ENCODE peak calls at places on chromosomes 7 and 10, in nine cellular contexts. M is tibial nerve, A is A549, N is GM12891, G is vagina, Q is adrenal gland, R is IMR-90, C is HepG2, T is ovary. V is an unnamed sample.

GRCh38 chr10:96512524-96512991 is 1.2 kb downstream of the TLL2 start:
- DNase-seq in M (no peak), A (no peak), N (peak), G (no peak), Q (peak), R (peak), C (no peak), T (peak), V (no peak)

GRCh38 chr10:58919927-58920654 is 256.4 kb upstream of the PHYHIPL start:
- DNase-seq in M (no peak), A (peak), N (no peak), G (no peak), Q (no peak), R (peak), C (peak), T (no peak), V (no peak)

GRCh38 chr7:23530901-23531793 is 634 bp downstream of the TRA2A start:
- DNase-seq in M (peak), A (peak), N (peak), G (no peak), Q (peak), R (peak), C (peak), T (peak), V (peak)

GRCh38 chr10:34922138-34922537 is 107.0 kb upstream of the PARD3 start:
- DNase-seq in M (no peak), A (no peak), N (no peak), G (no peak), Q (no peak), R (peak), C (no peak), T (no peak), V (no peak)

GRCh38 chr10:62386401-62387320 is 12.5 kb downstream of the ZNF365 start:
- DNase-seq in M (no peak), A (no peak), N (no peak), G (no peak), Q (no peak), R (peak), C (no peak), T (no peak), V (no peak)

GRCh38 chr7:119842786-119843185 is 430.2 kb upstream of the KCND2 start:
- DNase-seq in M (no peak), A (no peak), N (no peak), G (no peak), Q (no peak), R (no peak), C (no peak), T (no peak), V (no peak)

GRCh38 chr10:52997007-52997406 is 224.4 kb upstream of the MBL2 start:
- DNase-seq in M (no peak), A (no peak), N (no peak), G (no peak), Q (no peak), R (no peak), C (no peak), T (no peak), V (no peak)

GRCh38 chr10:86087716-86088115 is 278.9 kb downstream of the GRID1 start:
- DNase-seq in M (no peak), A (no peak), N (no peak), G (peak), Q (no peak), R (no peak), C (no peak), T (no peak), V (peak)

GRCh38 chr7:17144313-17144712 is 154.1 kb upstream of the AHR start:
- DNase-seq in M (no peak), A (peak), N (no peak), G (no peak), Q (no peak), R (peak), C (no peak), T (no peak), V (no peak)

GRCh38 chr7:159112136-159113011 is 32.3 kb downstream of the VIPR2 start:
- DNase-seq in M (no peak), A (no peak), N (no peak), G (no peak), Q (no peak), R (no peak), C (no peak), T (no peak), V (no peak)

GRCh38 chr10:5943536-5943935 is 33.8 kb downstream of the IL15RA start:
- DNase-seq in M (no peak), A (no peak), N (no peak), G (no peak), Q (peak), R (peak), C (no peak), T (peak), V (no peak)

GRCh38 chr10:32346134-32346550 is 816 bp downstream of the EPC1 start:
- DNase-seq in M (peak), A (peak), N (peak), G (peak), Q (peak), R (peak), C (peak), T (peak), V (peak)
- TF ChIP-seq POLR2A in M (peak), A (no peak), N (peak), G (no peak), Q (peak), R (no peak), C (no peak), T (no peak), V (no peak)

GRCh38 chr10:93458821-93459257 is 23.3 kb downstream of the MYOF start:
- DNase-seq in M (peak), A (peak), N (no peak), G (no peak), Q (peak), R (peak), C (peak), T (peak), V (peak)
- TF ChIP-seq POLR2A in M (no peak), A (no peak), N (no peak), G (no peak), Q (peak), R (peak), C (no peak), T (no peak), V (no peak)

DNA sequence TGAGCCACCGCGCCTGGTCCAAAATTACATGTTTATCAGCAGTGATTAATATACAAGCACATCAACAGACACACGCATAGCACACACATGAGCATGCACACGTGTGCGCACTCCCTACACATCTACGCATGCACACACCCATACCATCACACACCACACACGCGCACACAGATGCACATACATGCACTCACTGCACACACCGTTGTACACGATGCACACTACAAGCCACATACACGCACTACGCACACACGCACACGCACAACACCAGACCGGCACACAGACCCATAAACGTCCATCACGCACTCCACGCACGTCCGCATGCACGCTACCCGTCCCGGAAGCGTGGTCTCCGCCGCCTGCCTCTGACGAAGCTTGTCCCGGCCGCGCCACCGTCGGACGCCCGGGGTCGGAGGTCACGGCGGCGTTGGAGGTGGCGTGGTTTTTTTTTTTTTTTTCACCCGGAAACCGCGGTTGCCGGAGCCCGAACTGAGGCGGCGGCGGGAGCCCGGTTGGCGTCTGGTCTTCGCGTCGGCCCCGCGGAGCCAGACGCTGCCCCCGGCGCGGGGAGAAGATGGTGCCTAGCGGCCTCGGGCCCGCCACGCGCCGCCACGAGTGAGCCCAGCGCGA is at the start of gene TMEM248:
- DNase-seq in M (peak), A (peak), N (peak), G (no peak), Q (peak), R (peak), C (peak), T (peak), V (peak)
- TF ChIP-seq POLR2A in M (peak), A (peak), N (peak), G (no peak), Q (peak), R (peak), C (peak), T (peak), V (no peak)

DNA sequence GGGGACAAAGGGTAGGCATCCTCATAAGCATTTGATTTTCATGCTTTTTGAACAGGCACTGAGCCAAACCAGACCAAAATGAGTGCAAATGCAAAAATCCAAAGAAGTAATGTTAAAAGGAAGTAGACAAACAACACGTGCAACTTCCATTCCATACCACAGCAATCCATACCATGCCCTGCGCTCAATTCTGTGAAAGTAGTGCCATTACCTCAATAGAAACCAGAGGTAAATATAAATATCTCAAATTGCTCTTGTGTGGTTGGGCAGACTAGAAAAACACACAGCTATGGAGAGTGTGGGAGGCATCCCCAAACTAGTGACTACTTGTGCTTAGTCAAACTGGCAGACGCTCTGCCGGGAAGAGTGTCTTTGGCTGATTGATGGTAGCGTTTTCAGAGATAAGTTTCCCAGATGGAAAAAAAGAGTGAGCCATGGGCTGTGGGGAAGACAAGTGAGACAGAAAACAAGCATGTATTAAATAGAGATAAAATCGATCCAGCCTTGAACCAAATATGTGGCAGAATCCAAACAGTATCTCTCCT is 161.5 kb downstream of the CREB5 start:
- DNase-seq in M (no peak), A (no peak), N (no peak), G (no peak), Q (peak), R (peak), C (no peak), T (no peak), V (no peak)
- TF ChIP-seq POLR2A in M (no peak), A (no peak), N (peak), G (no peak), Q (no peak), R (no peak), C (no peak), T (no peak), V (no peak)

DNA sequence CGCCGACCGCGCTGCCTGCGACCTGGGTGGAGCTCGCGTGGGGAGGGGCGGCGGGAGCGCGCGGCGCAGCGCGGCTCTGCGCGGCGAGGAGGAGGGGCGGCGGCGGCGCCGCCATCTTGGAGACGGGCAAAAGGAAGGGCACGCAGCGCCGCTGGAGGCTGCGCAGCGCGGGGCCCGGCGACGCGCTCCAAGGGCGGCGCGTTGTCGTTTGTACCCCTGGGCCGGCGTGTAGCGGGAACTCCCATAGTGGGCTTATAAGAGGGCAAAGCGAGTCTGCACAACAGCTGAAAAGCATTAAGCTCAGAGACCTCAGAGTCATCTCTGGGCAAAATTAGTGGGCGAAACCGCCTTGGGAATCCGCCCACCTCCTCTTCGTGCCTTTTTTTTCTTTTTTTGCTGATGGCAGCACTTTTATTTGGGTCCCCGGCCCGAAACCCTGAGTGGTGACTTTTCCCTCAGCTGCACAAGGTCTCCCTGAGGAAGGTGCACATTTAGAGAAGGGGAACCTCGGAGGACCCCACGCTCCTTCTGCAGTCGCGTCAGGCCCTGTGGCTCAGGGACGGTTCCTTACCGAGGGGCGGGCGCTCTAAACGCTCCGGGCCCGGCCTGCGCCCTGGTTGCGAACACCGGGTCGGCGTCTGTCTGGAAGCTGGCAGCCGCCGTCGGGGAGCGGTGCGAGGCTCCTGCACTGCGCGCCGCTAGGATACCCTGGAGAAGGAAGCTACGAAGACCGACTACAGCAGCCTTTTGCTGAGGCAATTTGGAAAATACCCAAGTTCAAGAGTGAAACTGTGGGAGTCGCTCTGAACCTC is 423 bp upstream of the MCMBP start:
- DNase-seq in M (peak), A (peak), N (peak), G (peak), Q (peak), R (peak), C (peak), T (peak), V (peak)
- TF ChIP-seq POLR2A in M (peak), A (peak), N (peak), G (no peak), Q (peak), R (no peak), C (peak), T (no peak), V (no peak)

GRCh38 chr7:47942132-47942531 is 6.1 kb downstream of the PKD1L1 start:
- DNase-seq in M (no peak), A (no peak), N (no peak), G (peak), Q (no peak), R (no peak), C (no peak), T (no peak), V (no peak)
- TF ChIP-seq POLR2A in M (no peak), A (no peak), N (no peak), G (no peak), Q (no peak), R (no peak), C (no peak), T (no peak), V (no peak)

DNA sequence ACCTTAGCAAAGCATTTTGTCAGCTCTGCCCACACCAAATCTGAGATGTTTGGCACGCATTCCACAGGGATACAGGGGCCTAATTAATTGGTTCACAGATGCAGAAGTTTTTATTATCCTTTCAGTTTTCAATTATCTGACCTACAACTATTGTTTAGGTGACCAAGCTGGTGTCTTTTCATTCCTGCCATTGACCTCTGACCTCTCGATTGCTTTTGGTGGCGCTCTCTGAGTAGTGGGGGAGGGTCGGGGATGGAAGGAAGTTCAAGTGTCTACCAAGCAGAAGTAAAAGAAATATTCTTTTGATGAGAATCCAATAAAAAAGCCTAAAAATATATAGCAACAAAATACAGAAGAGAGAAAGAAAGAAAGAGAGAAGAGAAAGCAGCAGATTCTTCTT is 28.8 kb upstream of the KDM7A start:
- DNase-seq in M (no peak), A (no peak), N (no peak), G (no peak), Q (no peak), R (no peak), C (no peak), T (no peak), V (no peak)
- TF ChIP-seq POLR2A in M (no peak), A (no peak), N (no peak), G (no peak), Q (no peak), R (no peak), C (no peak), T (no peak), V (no peak)

GRCh38 chr7:131109011-131109756 is 218.5 kb upstream of the MKLN1 start:
- DNase-seq in M (no peak), A (no peak), N (no peak), G (no peak), Q (no peak), R (peak), C (no peak), T (no peak), V (no peak)

GRCh38 chr7:131111081-131111576 is 216.5 kb upstream of the MKLN1 start:
- DNase-seq in M (no peak), A (peak), N (no peak), G (no peak), Q (peak), R (peak), C (no peak), T (no peak), V (no peak)

GRCh38 chr7:131108212-131108980 is 219.3 kb upstream of the MKLN1 start:
- DNase-seq in M (no peak), A (no peak), N (no peak), G (no peak), Q (no peak), R (peak), C (no peak), T (no peak), V (no peak)

GRCh38 chr7:131110294-131111080 is 217.2 kb upstream of the MKLN1 start:
- DNase-seq in M (peak), A (no peak), N (no peak), G (no peak), Q (peak), R (peak), C (no peak), T (no peak), V (no peak)

DNA sequence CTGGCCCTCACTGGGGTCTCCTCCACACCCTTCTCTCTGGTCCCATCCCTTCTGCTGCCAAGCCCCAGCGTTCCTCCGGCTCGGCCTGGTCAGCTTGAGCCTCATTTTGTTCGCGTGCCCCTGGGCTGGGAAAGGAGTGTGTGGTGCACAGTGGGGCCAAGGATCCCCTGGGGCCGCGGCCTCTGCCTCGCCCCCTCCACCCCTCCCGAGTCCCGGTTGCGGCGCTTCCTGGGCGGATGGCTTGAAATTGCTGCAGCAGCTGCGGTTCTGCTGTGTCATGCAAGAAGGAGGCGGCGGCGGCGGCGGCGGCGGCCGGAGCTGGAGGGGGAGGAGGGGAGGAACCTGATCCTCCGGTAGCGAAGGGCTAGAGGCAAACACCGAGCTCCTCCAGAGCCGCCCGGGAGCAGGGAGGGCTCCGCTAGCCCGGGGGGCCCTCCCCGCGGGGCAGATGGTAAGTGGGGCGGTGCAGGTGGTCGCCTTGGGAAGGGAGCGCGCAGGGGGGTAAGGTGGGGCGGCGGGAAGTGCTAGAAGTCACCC is 217.9 kb upstream of the MKLN1 start:
- DNase-seq in M (peak), A (peak), N (no peak), G (no peak), Q (peak), R (peak), C (peak), T (peak), V (peak)
- TF ChIP-seq POLR2A in M (peak), A (peak), N (no peak), G (peak), Q (peak), R (peak), C (peak), T (peak), V (no peak)

GRCh38 chr7:138929969-138930368 is 51.2 kb downstream of the KIAA1549 start:
- DNase-seq in M (no peak), A (no peak), N (no peak), G (no peak), Q (no peak), R (no peak), C (no peak), T (no peak), V (no peak)

GRCh38 chr7:138924551-138925225 is 56.5 kb downstream of the KIAA1549 start:
- DNase-seq in M (no peak), A (no peak), N (no peak), G (no peak), Q (no peak), R (no peak), C (no peak), T (no peak), V (no peak)

GRCh38 chr7:138926241-138926612 is 55.0 kb downstream of the KIAA1549 start:
- DNase-seq in M (no peak), A (no peak), N (no peak), G (no peak), Q (no peak), R (no peak), C (no peak), T (no peak), V (no peak)
- TF ChIP-seq POLR2A in M (no peak), A (no peak), N (no peak), G (no peak), Q (no peak), R (no peak), C (no peak), T (no peak), V (no peak)

DNA sequence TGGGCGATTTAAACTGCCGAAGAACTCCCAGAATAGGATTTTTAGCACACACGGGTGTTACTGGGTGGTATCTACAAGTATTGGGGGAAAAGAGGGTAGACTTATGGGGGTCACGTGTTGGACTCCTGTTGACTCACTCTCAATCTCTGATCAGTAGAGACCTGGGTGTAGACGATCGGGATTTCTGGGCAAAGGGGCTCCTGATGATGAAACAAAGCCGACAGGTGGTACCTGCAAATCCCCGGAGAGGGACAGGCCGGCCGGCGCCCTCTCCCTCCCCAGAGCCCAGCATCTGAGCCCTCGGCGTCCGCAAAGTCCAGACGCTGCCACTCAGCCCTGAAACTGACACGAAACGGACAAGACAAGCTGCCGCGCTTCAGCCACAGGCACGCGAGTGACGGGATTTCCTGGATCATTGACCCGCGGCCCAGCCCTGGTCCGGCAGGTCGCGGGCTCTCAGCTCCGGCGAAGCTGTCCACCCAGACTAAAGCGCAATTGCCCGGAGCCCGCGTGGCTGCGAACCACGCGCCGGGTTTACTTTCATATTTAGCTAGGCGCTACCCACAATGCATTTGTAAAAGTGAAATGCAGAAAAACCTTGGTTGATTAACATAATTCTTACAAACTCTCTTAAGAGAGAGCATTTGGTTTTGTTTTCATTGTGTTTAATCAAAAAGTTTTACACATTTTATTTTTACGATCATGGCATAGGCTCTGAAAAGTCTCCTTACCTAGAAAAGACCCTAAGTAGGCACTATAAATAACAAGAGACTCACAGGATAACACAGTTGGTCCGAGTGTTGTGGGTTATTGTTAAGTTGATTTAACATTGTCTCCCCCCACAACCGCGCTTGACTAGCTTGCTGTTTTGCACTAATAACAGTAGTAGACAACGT is 56.9 kb upstream of the EZH2 start:
- DNase-seq in M (peak), A (peak), N (peak), G (peak), Q (peak), R (peak), C (peak), T (peak), V (peak)
- TF ChIP-seq POLR2A in M (peak), A (peak), N (peak), G (no peak), Q (peak), R (no peak), C (peak), T (peak), V (no peak)